ENCODE peak calls at places on chromosomes 3 and 15, in eight cellular contexts. T is RWPE1, J is cardiac muscle cell, L is AG09319, M is Panc1, N is neural crest cell, F is foreskin fibroblast, D is heart left ventricle. B is an unnamed sample.

GRCh38 chr15:88908697-88909621 is 4.2 kb downstream of the MFGE8 start:
- DNase-seq in D (no peak), J (no peak), N (no peak), T (no peak), L (no peak), F (no peak), M (no peak), B (no peak)

GRCh38 chr3:101725192-101725889 is 927 bp downstream of the CEP97 start:
- DNase-seq in N (no peak), L (no peak), J (peak; percentile 50), M (no peak), D (peak; percentile 39), T (no peak), F (peak; percentile 50), B (no peak)

GRCh38 chr3:111831840-111832239 is 27.2 kb upstream of the PHLDB2 start:
- DNase-seq in D (no peak), M (no peak), J (no peak), N (no peak), F (no peak), T (no peak), L (no peak), B (no peak)

GRCh38 chr15:48617619-48618018 is 27.9 kb downstream of the FBN1 start:
- DNase-seq in F (peak; percentile 83), N (no peak), T (no peak), J (no peak), M (no peak), D (peak; percentile 42), L (peak; percentile 73), B (no peak)

GRCh38 chr3:70108072-70108471 is 108.5 kb downstream of the SAMMSON start:
- DNase-seq in D (no peak), M (no peak), F (no peak), L (no peak), J (no peak), T (no peak), N (peak; percentile 22), B (no peak)

GRCh38 chr15:44633603-44634002 is 29.9 kb downstream of the SPG11 start:
- DNase-seq in J (no peak), D (no peak), T (no peak), M (no peak), F (peak; percentile 60), N (no peak), L (peak; percentile 32), B (no peak)

GRCh38 chr3:183513046-183513706 is 42.3 kb downstream of the KLHL6 start:
- DNase-seq in M (no peak), D (peak; percentile 40), F (no peak), N (no peak), T (no peak), L (no peak), J (no peak), B (no peak)

GRCh38 chr3:114542359-114542758 is 248.5 kb downstream of the TIGIT start:
- DNase-seq in J (no peak), L (no peak), M (no peak), T (no peak), D (no peak), F (no peak), N (no peak), B (no peak)

GRCh38 chr3:121165397-121165837 is 257.4 kb downstream of the STXBP5L start:
- DNase-seq in T (no peak), L (no peak), M (no peak), J (no peak), F (no peak), D (no peak), N (no peak), B (no peak)

GRCh38 chr15:39502048-39502447 is 78.8 kb upstream of the THBS1 start:
- DNase-seq in M (no peak), J (no peak), L (no peak), N (no peak), F (no peak), D (no peak), T (no peak), B (no peak)

GRCh38 chr3:149572796-149573414 is 84.9 kb downstream of the WWTR1 start:
- DNase-seq in F (peak; percentile 90), N (no peak), M (no peak), T (peak; percentile 60), J (no peak), L (no peak), D (no peak), B (no peak)

GRCh38 chr3:127975630-127976029 is 60.6 kb downstream of the KBTBD12 start:
- DNase-seq in T (no peak), J (no peak), N (no peak), L (no peak), D (no peak), M (no peak), F (no peak), B (no peak)

GRCh38 chr3:6120786-6121185 is 740.1 kb upstream of the GRM7 start:
- DNase-seq in T (no peak), J (no peak), F (no peak), M (no peak), L (no peak), N (no peak), D (no peak), B (no peak)

GRCh38 chr3:105033081-105033480 is 333.6 kb upstream of the ALCAM start:
- DNase-seq in L (no peak), T (no peak), J (no peak), M (no peak), D (no peak), F (no peak), N (no peak), B (no peak)

GRCh38 chr15:62889141-62889661 is 153.3 kb upstream of the TPM1 start:
- DNase-seq in J (peak; percentile 59), T (no peak), F (no peak), D (no peak), L (no peak), N (no peak), M (no peak), B (no peak)
- TF ChIP-seq CTCF in J (no peak), T (no peak), F (no peak), D (no peak), L (no peak), N (no peak), M (no peak), B (no peak)

GRCh38 chr3:98901465-98902174 is at the start of gene DCBLD2:
- DNase-seq in D (peak; percentile 98), T (peak; percentile 98), L (peak; percentile 99), M (peak; percentile 91), F (peak; percentile 100), N (peak; percentile 94), J (peak; percentile 98), B (peak; percentile 99)

GRCh38 chr3:98900265-98901031 is 1.0 kb downstream of the DCBLD2 start:
- DNase-seq in F (no peak), J (no peak), L (no peak), N (no peak), M (no peak), D (no peak), T (no peak), B (no peak)

GRCh38 chr3:98903099-98903498 is 1.6 kb upstream of the DCBLD2 start:
- DNase-seq in D (no peak), F (no peak), L (no peak), T (no peak), N (no peak), J (no peak), M (no peak), B (no peak)

GRCh38 chr3:98902341-98902740 is 846 bp upstream of the DCBLD2 start:
- DNase-seq in D (no peak), N (no peak), J (no peak), F (no peak), M (no peak), L (no peak), T (no peak), B (no peak)

DNA sequence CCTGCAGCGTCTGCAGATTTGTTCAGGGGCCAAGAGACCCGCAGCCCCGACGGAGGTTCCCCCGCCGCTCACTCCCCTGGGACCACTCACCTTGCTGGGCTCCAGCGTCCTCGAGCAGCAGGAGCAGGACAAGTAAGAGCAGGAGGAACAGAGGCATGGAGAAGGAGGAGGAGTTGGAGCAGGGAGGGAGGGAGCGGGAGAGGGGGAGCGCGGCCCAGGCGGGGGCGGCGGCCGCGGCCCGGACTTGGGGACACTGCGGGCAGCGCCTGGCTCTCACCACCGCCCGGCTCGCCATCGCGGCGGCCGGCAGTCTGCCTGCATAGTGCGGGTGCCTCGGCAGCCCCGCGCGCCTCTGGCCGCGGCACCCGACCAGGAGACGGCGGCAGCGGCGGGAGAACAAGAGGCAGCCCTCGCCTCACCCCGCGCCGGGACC is 447 bp downstream of the DCBLD2 start:
- DNase-seq in M (no peak), D (peak; percentile 55), T (no peak), N (peak; percentile 31), L (peak; percentile 18), F (peak; percentile 80), J (peak; percentile 62), B (no peak)
- TF ChIP-seq CTCF in M (no peak), D (no peak), T (no peak), N (no peak), L (no peak), F (no peak), J (no peak), B (no peak)

DNA sequence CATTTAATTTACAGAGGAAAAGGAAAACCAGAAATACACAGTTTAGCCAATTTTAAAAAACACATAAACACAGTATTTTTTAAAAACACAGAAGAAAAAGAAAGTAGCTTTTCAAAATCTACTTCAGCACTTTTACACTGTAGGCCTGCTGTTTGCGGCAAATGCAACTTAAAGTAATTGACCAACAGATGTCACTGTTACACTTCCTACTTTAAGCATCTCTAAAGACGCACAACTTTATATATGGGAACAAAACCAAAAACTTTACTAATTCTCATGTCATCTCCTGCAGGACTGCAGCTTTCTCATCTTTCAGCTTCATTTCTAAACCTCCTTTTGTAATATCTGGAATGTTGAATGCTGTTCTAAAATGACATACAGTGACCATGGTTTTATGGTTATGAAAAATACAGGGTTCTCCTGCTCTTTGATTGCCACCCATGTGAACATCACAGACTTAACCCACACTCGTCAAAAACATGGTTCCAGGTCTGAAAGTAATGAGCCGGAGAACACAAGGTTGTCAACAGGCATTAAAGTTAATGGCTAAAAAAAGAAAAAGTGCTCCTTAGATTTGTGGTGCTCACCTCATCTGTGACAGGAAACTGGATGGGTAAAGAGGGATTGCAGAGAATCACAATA is 107.9 kb downstream of the FMN1 start:
- DNase-seq in N (no peak), L (peak; percentile 63), F (peak; percentile 85), M (peak; percentile 30), D (no peak), J (peak; percentile 59), T (peak; percentile 44), B (no peak)
- TF ChIP-seq CTCF in N (peak; percentile 72), L (peak; percentile 71), F (peak; percentile 54), M (peak; percentile 71), D (peak; percentile 59), J (peak; percentile 57), T (peak; percentile 87), B (peak; percentile 80)

GRCh38 chr3:129575987-129576364 is 30.5 kb downstream of the PLXND1 start:
- DNase-seq in J (no peak), D (no peak), T (no peak), N (no peak), F (no peak), L (no peak), M (no peak), B (no peak)

GRCh38 chr3:129577925-129578742 is 28.3 kb downstream of the PLXND1 start:
- DNase-seq in L (no peak), T (no peak), J (no peak), D (no peak), M (no peak), F (no peak), N (no peak), B (no peak)

GRCh38 chr3:129576514-129577345 is 29.7 kb downstream of the PLXND1 start:
- DNase-seq in F (no peak), J (no peak), M (no peak), L (no peak), D (no peak), T (no peak), N (no peak), B (no peak)

GRCh38 chr3:129575233-129575986 is 31.1 kb downstream of the PLXND1 start:
- DNase-seq in F (no peak), D (no peak), T (no peak), J (no peak), M (no peak), L (no peak), N (no peak), B (no peak)

GRCh38 chr3:129577356-129577755 is 29.1 kb downstream of the PLXND1 start:
- DNase-seq in D (peak; percentile 68), L (no peak), M (no peak), J (no peak), F (peak; percentile 64), T (no peak), N (no peak), B (no peak)
- TF ChIP-seq CTCF in D (no peak), L (no peak), M (no peak), J (no peak), F (no peak), T (no peak), N (no peak), B (no peak)

B was measured in osteocyte.